ENCODE peak calls at places on chromosome 20, in eight cellular contexts. One of them, this sample, is unnamed. For H3K27me3, the result is how much of the 10 kb centered on the place peaks cover.

GRCh38 chr20:32356935-32357868 is 929 bp upstream of the ASXL1 start:
- DNase-seq in HCT116: peak
- DNase-seq in GM23338: peak
- DNase-seq in HL-60: peak
- DNase-seq in K562: peak
- DNase-seq in SK-N-SH: peak
- DNase-seq in GM12878: peak
- DNase-seq in HepG2: peak
- DNase-seq in this sample: peak

GRCh38 chr20:53623454-53624206 is 30.0 kb upstream of the ZNF217 start:
- DNase-seq in HCT116: no peak
- DNase-seq in GM23338: peak
- DNase-seq in HL-60: no peak
- DNase-seq in K562: peak
- DNase-seq in SK-N-SH: peak
- DNase-seq in GM12878: peak
- DNase-seq in HepG2: peak
- DNase-seq in this sample: peak

GRCh38 chr20:51732454-51732791 is 35.8 kb downstream of the ATP9A start:
- DNase-seq in HCT116: no peak
- DNase-seq in GM23338: no peak
- DNase-seq in HL-60: no peak
- DNase-seq in K562: no peak
- DNase-seq in SK-N-SH: no peak
- DNase-seq in GM12878: no peak
- DNase-seq in HepG2: no peak
- DNase-seq in this sample: no peak

GRCh38 chr20:55649254-55649653 is 356.1 kb downstream of the CBLN4 start:
- DNase-seq in HCT116: no peak
- DNase-seq in GM23338: no peak
- DNase-seq in HL-60: no peak
- DNase-seq in K562: no peak
- DNase-seq in SK-N-SH: no peak
- DNase-seq in GM12878: no peak
- DNase-seq in HepG2: no peak
- DNase-seq in this sample: no peak

GRCh38 chr20:50417484-50418235 is 92.5 kb upstream of the PTPN1 start:
- DNase-seq in HCT116: no peak
- DNase-seq in GM23338: no peak
- DNase-seq in HL-60: no peak
- DNase-seq in K562: no peak
- DNase-seq in SK-N-SH: no peak
- DNase-seq in GM12878: no peak
- DNase-seq in HepG2: peak
- DNase-seq in this sample: no peak

GRCh38 chr20:51938557-51939324 is 136.4 kb upstream of the SALL4 start:
- DNase-seq in HCT116: no peak
- DNase-seq in GM23338: no peak
- DNase-seq in HL-60: no peak
- DNase-seq in K562: no peak
- DNase-seq in SK-N-SH: no peak
- DNase-seq in GM12878: no peak
- DNase-seq in HepG2: no peak
- DNase-seq in this sample: no peak

GRCh38 chr20:63394069-63394468 is 32.9 kb upstream of the CHRNA4 start:
- DNase-seq in HCT116: no peak
- DNase-seq in GM23338: peak
- DNase-seq in HL-60: no peak
- DNase-seq in K562: no peak
- DNase-seq in SK-N-SH: no peak
- DNase-seq in GM12878: no peak
- DNase-seq in HepG2: no peak
- DNase-seq in this sample: no peak

GRCh38 chr20:23156170-23156841 is 70.2 kb upstream of the CD93 start:
- DNase-seq in HCT116: peak
- DNase-seq in GM23338: no peak
- DNase-seq in HL-60: peak
- DNase-seq in K562: peak
- DNase-seq in SK-N-SH: no peak
- DNase-seq in GM12878: no peak
- DNase-seq in HepG2: peak
- DNase-seq in this sample: peak

GRCh38 chr20:37903317-37904007 is 535 bp downstream of the VSTM2L start:
- DNase-seq in HCT116: no peak
- DNase-seq in GM23338: peak
- DNase-seq in HL-60: no peak
- DNase-seq in K562: peak
- DNase-seq in SK-N-SH: peak
- DNase-seq in GM12878: no peak
- DNase-seq in HepG2: no peak
- DNase-seq in this sample: no peak

GRCh38 chr20:22232473-22232872 is 351.9 kb downstream of the FOXA2 start:
- DNase-seq in HCT116: no peak
- DNase-seq in GM23338: no peak
- DNase-seq in HL-60: no peak
- DNase-seq in K562: no peak
- DNase-seq in SK-N-SH: no peak
- DNase-seq in GM12878: peak
- DNase-seq in HepG2: no peak
- DNase-seq in this sample: no peak

GRCh38 chr20:51272392-51272791 is 249.5 kb upstream of the KCNG1 start:
- DNase-seq in HCT116: no peak
- DNase-seq in GM23338: no peak
- DNase-seq in HL-60: no peak
- DNase-seq in K562: no peak
- DNase-seq in SK-N-SH: no peak
- DNase-seq in GM12878: no peak
- DNase-seq in HepG2: no peak
- DNase-seq in this sample: no peak

GRCh38 chr20:32445539-32446273 is 87.6 kb downstream of the ASXL1 start:
- DNase-seq in HCT116: no peak
- DNase-seq in GM23338: peak
- DNase-seq in HL-60: no peak
- DNase-seq in K562: no peak
- DNase-seq in SK-N-SH: peak
- DNase-seq in GM12878: no peak
- DNase-seq in HepG2: no peak
- DNase-seq in this sample: no peak

GRCh38 chr20:10992776-10993175 is 319.0 kb upstream of the JAG1 start:
- DNase-seq in HCT116: no peak
- DNase-seq in GM23338: no peak
- DNase-seq in HL-60: no peak
- DNase-seq in K562: no peak
- DNase-seq in SK-N-SH: no peak
- DNase-seq in GM12878: no peak
- DNase-seq in HepG2: no peak
- DNase-seq in this sample: no peak

GRCh38 chr20:57398231-57398821 is 7.1 kb downstream of the RBM38 start:
- DNase-seq in HCT116: no peak
- DNase-seq in GM23338: no peak
- DNase-seq in HL-60: no peak
- DNase-seq in K562: no peak
- DNase-seq in SK-N-SH: no peak
- DNase-seq in GM12878: peak
- DNase-seq in HepG2: no peak
- DNase-seq in this sample: no peak

GRCh38 chr20:46894579-46894958 is at the start of gene EYA2:
- DNase-seq in HCT116: no peak
- DNase-seq in GM23338: peak
- DNase-seq in HL-60: no peak
- DNase-seq in K562: no peak
- DNase-seq in SK-N-SH: peak
- DNase-seq in GM12878: no peak
- DNase-seq in HepG2: no peak
- DNase-seq in this sample: no peak

GRCh38 chr20:57404419-57405072 is 13.3 kb downstream of the RBM38 start:
- DNase-seq in HCT116: no peak
- DNase-seq in GM23338: no peak
- DNase-seq in HL-60: no peak
- DNase-seq in K562: no peak
- DNase-seq in SK-N-SH: no peak
- DNase-seq in GM12878: no peak
- DNase-seq in HepG2: no peak
- DNase-seq in this sample: no peak

GRCh38 chr20:10132391-10132790 is 86.2 kb upstream of the SNAP25 start:
- DNase-seq in HCT116: no peak
- DNase-seq in GM23338: no peak
- DNase-seq in HL-60: no peak
- DNase-seq in K562: no peak
- DNase-seq in SK-N-SH: no peak
- DNase-seq in GM12878: no peak
- DNase-seq in HepG2: no peak
- DNase-seq in this sample: no peak

GRCh38 chr20:55678970-55679667 is 326.2 kb downstream of the CBLN4 start:
- DNase-seq in HCT116: no peak
- DNase-seq in GM23338: no peak
- DNase-seq in HL-60: no peak
- DNase-seq in K562: no peak
- DNase-seq in SK-N-SH: no peak
- DNase-seq in GM12878: no peak
- DNase-seq in HepG2: no peak
- DNase-seq in this sample: no peak

GRCh38 chr20:33211817-33212424 is 5.2 kb upstream of the BPIFA3 start:
- DNase-seq in HCT116: peak
- DNase-seq in GM23338: peak
- DNase-seq in HL-60: peak
- DNase-seq in K562: peak
- DNase-seq in SK-N-SH: peak
- DNase-seq in GM12878: no peak
- DNase-seq in HepG2: peak
- DNase-seq in this sample: peak

GRCh38 chr20:49510562-49511117 is 28.2 kb upstream of the KCNB1 start:
- DNase-seq in HCT116: no peak
- DNase-seq in GM23338: no peak
- DNase-seq in HL-60: no peak
- DNase-seq in K562: no peak
- DNase-seq in SK-N-SH: no peak
- DNase-seq in GM12878: no peak
- DNase-seq in HepG2: no peak
- DNase-seq in this sample: no peak

GRCh38 chr20:1654994-1655393 is 2.6 kb downstream of the SIRPG start:
- DNase-seq in HCT116: no peak
- DNase-seq in GM23338: no peak
- DNase-seq in HL-60: no peak
- DNase-seq in K562: no peak
- DNase-seq in SK-N-SH: no peak
- DNase-seq in GM12878: no peak
- DNase-seq in HepG2: no peak
- DNase-seq in this sample: no peak

GRCh38 chr20:10559266-10559665 is 114.5 kb downstream of the JAG1 start:
- DNase-seq in HCT116: no peak
- DNase-seq in GM23338: no peak
- DNase-seq in HL-60: no peak
- DNase-seq in K562: no peak
- DNase-seq in SK-N-SH: no peak
- DNase-seq in GM12878: no peak
- DNase-seq in HepG2: no peak
- DNase-seq in this sample: no peak

GRCh38 chr20:23744726-23745646 is 5.7 kb downstream of the CST1 start:
- DNase-seq in HCT116: no peak
- DNase-seq in GM23338: no peak
- DNase-seq in HL-60: no peak
- DNase-seq in K562: no peak
- DNase-seq in SK-N-SH: no peak
- DNase-seq in GM12878: no peak
- DNase-seq in HepG2: no peak
- DNase-seq in this sample: no peak

GRCh38 chr20:52490715-52491430 is 299.3 kb upstream of the ZFP64 start:
- DNase-seq in HCT116: no peak
- DNase-seq in GM23338: no peak
- DNase-seq in HL-60: no peak
- DNase-seq in K562: no peak
- DNase-seq in SK-N-SH: no peak
- DNase-seq in GM12878: no peak
- DNase-seq in HepG2: no peak
- DNase-seq in this sample: no peak

GRCh38 chr20:33172781-33173180 is 4.8 kb downstream of the BPIFA2 start:
- DNase-seq in HCT116: no peak
- DNase-seq in GM23338: no peak
- DNase-seq in HL-60: no peak
- DNase-seq in K562: no peak
- DNase-seq in SK-N-SH: no peak
- DNase-seq in GM12878: no peak
- DNase-seq in HepG2: no peak
- DNase-seq in this sample: no peak

GRCh38 chr20:19966840-19967239 is 50.3 kb upstream of the NAA20 start:
- DNase-seq in HCT116: no peak
- DNase-seq in GM23338: no peak
- DNase-seq in HL-60: no peak
- DNase-seq in K562: no peak
- DNase-seq in SK-N-SH: no peak
- DNase-seq in GM12878: no peak
- DNase-seq in HepG2: no peak
- DNase-seq in this sample: no peak
- H3K27me3 ChIP-seq in HCT116: under half
- H3K27me3 ChIP-seq in GM23338: under half
- H3K27me3 ChIP-seq in HL-60: under half
- H3K27me3 ChIP-seq in K562: under half
- H3K27me3 ChIP-seq in SK-N-SH: under half
- H3K27me3 ChIP-seq in GM12878: under half
- H3K27me3 ChIP-seq in HepG2: under half
- H3K27me3 ChIP-seq in this sample: under half

DNA sequence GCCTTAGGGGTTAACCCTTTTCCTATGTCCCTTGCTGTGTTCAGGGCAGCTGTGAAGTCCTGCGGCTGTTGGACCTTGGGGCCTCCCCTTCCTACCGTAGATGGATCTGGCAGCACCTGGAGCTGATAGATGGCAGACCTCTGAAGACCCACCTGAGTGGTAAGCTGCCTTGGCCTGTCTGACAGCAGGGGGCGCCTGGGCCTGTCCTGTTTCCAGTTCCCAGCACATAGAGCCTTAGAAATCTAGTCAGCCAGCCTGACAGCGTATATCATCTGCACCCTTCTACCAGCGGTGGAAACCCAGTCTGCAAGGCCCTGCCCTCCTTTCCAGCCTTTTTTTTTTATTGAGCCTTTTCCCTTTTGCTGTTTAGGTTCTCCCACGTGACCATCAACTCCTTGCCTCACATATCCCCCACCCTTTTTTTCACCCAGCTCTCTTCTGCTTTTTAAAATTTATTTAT is 26.6 kb downstream of the CNBD2 start:
- DNase-seq in HCT116: peak
- DNase-seq in GM23338: peak
- DNase-seq in HL-60: peak
- DNase-seq in K562: peak
- DNase-seq in SK-N-SH: peak
- DNase-seq in GM12878: peak
- DNase-seq in HepG2: peak
- DNase-seq in this sample: peak
- TF ChIP-seq REST in HCT116: no peak
- TF ChIP-seq REST in GM23338: no peak
- TF ChIP-seq REST in HL-60: no peak
- TF ChIP-seq REST in K562: no peak
- TF ChIP-seq REST in SK-N-SH: no peak
- TF ChIP-seq REST in GM12878: no peak
- TF ChIP-seq REST in HepG2: no peak
- TF ChIP-seq REST in this sample: no peak

GRCh38 chr20:17444091-17444490 is 87.1 kb downstream of the BFSP1 start:
- DNase-seq in HCT116: no peak
- DNase-seq in GM23338: no peak
- DNase-seq in HL-60: no peak
- DNase-seq in K562: no peak
- DNase-seq in SK-N-SH: no peak
- DNase-seq in GM12878: no peak
- DNase-seq in HepG2: peak
- DNase-seq in this sample: no peak
- H3K27me3 ChIP-seq in HCT116: under half
- H3K27me3 ChIP-seq in GM23338: under half
- H3K27me3 ChIP-seq in HL-60: under half
- H3K27me3 ChIP-seq in K562: under half
- H3K27me3 ChIP-seq in SK-N-SH: under half
- H3K27me3 ChIP-seq in GM12878: under half
- H3K27me3 ChIP-seq in HepG2: under half
- H3K27me3 ChIP-seq in this sample: under half

GRCh38 chr20:43893930-43894329 is 20.7 kb upstream of the TOX2 start:
- DNase-seq in HCT116: no peak
- DNase-seq in GM23338: no peak
- DNase-seq in HL-60: no peak
- DNase-seq in K562: no peak
- DNase-seq in SK-N-SH: no peak
- DNase-seq in GM12878: no peak
- DNase-seq in HepG2: no peak
- DNase-seq in this sample: no peak
- TF ChIP-seq REST in HCT116: no peak
- TF ChIP-seq REST in GM23338: no peak
- TF ChIP-seq REST in HL-60: no peak
- TF ChIP-seq REST in K562: no peak
- TF ChIP-seq REST in SK-N-SH: no peak
- TF ChIP-seq REST in GM12878: no peak
- TF ChIP-seq REST in HepG2: no peak
- TF ChIP-seq REST in this sample: no peak